ENCODE peak calls at places on chromosomes 3 and 15, in four cellular contexts. G, I, P and M are unnamed samples.

GRCh38 chr3:62558549-62559112 is 185.3 kb upstream of the FEZF2 start:
- DNase-seq in G (peak; percentile 7), P (peak; percentile 15), I (peak; percentile 36), M (peak; percentile 13)

GRCh38 chr3:71064976-71065763 is 518.4 kb downstream of the FOXP1 start:
- DNase-seq in P (peak; percentile 5), G (peak; percentile 45), I (no peak), M (peak; percentile 37)

GRCh38 chr15:48617619-48618018 is 27.9 kb downstream of the FBN1 start:
- DNase-seq in G (no peak), P (no peak), I (no peak), M (no peak)

GRCh38 chr3:188315563-188315962 is 161.6 kb downstream of the LPP start:
- DNase-seq in P (no peak), G (no peak), I (no peak), M (no peak)

GRCh38 chr15:76963596-76963995 is 31.3 kb upstream of the PSTPIP1 start:
- DNase-seq in I (no peak), G (peak; percentile 12), P (peak; percentile 25), M (no peak)

GRCh38 chr15:44222478-44222877 is 27.4 kb upstream of the FRMD5 start:
- DNase-seq in P (no peak), G (no peak), I (no peak), M (no peak)

GRCh38 chr15:64235552-64235951 is 72.7 kb upstream of the PPIB start:
- DNase-seq in G (no peak), I (no peak), P (no peak), M (no peak)

GRCh38 chr3:47590212-47590611 is 11.5 kb upstream of the CSPG5 start:
- DNase-seq in G (no peak), I (no peak), P (no peak), M (no peak)

GRCh38 chr3:119600732-119601131 is 3.0 kb downstream of the PLA1A start:
- DNase-seq in G (no peak), I (no peak), P (peak; percentile 12), M (no peak)

GRCh38 chr15:61908241-61908640 is 152.0 kb downstream of the VPS13C start:
- DNase-seq in P (no peak), G (no peak), I (no peak), M (no peak)

GRCh38 chr3:172203522-172204258 is 164.3 kb downstream of the FNDC3B start:
- DNase-seq in P (no peak), I (no peak), G (peak; percentile 98), M (peak; percentile 36)

DNA sequence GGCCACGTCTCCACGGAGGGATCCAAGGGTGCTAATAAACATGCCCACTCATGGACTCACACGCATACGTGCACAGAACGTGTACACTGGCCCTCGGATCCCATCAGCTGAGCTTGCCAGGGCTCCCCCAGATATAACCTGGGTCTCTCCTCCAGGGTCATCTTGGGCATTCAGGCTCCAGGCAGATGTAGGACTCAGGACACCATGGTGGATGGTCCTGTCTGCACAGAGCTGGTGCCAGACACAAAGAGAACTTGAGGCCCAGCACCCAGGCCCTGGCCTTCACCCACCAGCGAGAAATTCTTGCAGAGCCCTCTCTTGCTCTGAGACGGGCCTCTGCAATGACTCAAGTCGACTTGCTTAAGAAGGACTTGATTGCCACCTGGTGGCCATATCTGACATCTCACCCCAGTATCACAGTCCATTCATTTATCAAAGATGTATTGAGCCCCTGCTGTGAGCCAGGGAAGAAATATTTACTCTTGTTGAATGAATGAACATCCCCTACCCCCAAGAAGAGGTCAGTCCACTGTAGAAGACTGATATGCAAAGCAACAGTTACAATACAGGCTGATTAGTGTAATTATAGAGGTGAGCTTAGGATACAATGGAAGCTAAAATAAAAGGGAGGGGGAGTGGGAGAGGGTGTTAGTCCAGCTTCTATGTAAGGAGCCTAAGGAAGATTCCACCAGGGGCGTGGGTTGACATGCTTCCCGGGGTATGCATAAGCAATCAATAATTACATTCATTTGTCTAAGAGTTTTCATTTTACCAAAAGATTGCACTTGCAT is 34.2 kb upstream of the VPS8 start:
- DNase-seq in I (peak; percentile 57), G (peak; percentile 83), P (peak; percentile 82), M (peak; percentile 82)
- TF ChIP-seq RNF2 in I (no peak), G (no peak), P (no peak), M (no peak)

GRCh38 chr15:40323239-40323952 is at the start of gene INAFM2:
- DNase-seq in G (peak; percentile 89), P (peak; percentile 95), I (peak; percentile 92), M (peak; percentile 77)

GRCh38 chr15:40323953-40324937 is 753 bp downstream of the INAFM2 start:
- DNase-seq in G (no peak), P (peak; percentile 73), I (no peak), M (no peak)

GRCh38 chr15:40320409-40320808 is 3.1 kb upstream of the INAFM2 start:
- DNase-seq in P (no peak), I (no peak), G (peak; percentile 29), M (no peak)

GRCh38 chr15:40322531-40323238 is 807 bp upstream of the INAFM2 start:
- DNase-seq in G (peak; percentile 53), I (no peak), P (no peak), M (no peak)

DNA sequence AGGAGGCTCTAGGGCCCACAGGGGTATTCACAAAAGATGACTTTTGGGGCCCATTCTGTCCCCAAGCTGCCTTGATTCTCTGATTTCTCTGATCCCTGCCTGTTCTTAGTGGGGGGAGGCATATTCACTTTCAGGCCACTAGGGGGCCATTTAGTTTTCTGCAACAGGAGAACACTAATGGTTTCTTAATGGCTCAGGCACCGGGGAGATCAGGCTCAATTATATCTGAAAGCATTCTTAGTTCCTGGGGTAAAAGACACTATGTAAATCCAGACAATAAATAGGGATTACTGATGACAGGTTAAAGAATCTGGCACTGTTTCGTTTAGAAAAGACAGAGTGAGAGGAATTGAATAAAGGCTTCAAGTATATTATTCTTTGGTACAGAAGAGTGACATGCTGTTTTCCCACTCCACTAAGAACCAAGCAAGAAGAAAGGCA is 2.5 kb upstream of the INAFM2 start:
- DNase-seq in G (peak; percentile 66), P (peak; percentile 69), I (no peak), M (peak; percentile 72)
- TF ChIP-seq CHD2 in G (no peak), P (no peak), I (no peak), M (no peak)

GRCh38 chr3:101667331-101667730 is 9.6 kb downstream of the ZBTB11 start:
- DNase-seq in P (no peak), I (no peak), G (no peak), M (no peak)

GRCh38 chr3:101671014-101671413 is 5.9 kb downstream of the ZBTB11 start:
- DNase-seq in P (no peak), I (no peak), G (no peak), M (no peak)

GRCh38 chr3:101665357-101665756 is 11.6 kb downstream of the ZBTB11 start:
- DNase-seq in G (no peak), I (no peak), P (no peak), M (no peak)

GRCh38 chr3:101667844-101668243 is 9.1 kb downstream of the ZBTB11 start:
- DNase-seq in I (no peak), G (no peak), P (no peak), M (no peak)

DNA sequence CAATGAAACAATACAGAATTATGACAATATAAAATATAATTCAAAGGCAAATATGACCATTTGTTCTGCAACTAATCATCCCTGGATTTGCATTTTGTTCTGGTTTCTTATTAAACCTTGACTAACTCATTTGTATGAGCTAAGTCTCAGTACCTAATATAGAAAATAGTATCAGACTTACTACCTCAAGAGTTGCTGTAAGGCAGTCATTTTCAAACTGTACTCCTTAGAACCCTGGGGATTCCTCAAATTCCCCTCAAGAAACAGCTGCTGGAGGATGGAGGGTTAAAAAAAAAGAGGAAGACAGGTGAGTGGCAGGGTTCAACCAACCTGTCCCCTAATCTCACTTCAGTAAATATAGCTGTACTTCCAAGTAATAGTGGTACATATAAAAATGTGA is 11.1 kb downstream of the ZBTB11 start:
- DNase-seq in I (no peak), G (no peak), P (no peak), M (no peak)
- TF ChIP-seq RNF2 in I (no peak), G (no peak), P (no peak), M (no peak)

GRCh38 chr15:80618666-80619481 is 76.2 kb upstream of the ABHD17C start:
- DNase-seq in G (no peak), I (no peak), P (no peak), M (no peak)

GRCh38 chr15:80614711-80615360 is 80.3 kb upstream of the ABHD17C start:
- DNase-seq in P (no peak), G (no peak), I (no peak), M (no peak)

GRCh38 chr15:80615361-80615736 is 79.8 kb upstream of the ABHD17C start:
- DNase-seq in G (no peak), P (no peak), I (no peak), M (no peak)

GRCh38 chr15:80613762-80614365 is 81.2 kb upstream of the ABHD17C start:
- DNase-seq in I (no peak), G (no peak), P (no peak), M (no peak)

DNA sequence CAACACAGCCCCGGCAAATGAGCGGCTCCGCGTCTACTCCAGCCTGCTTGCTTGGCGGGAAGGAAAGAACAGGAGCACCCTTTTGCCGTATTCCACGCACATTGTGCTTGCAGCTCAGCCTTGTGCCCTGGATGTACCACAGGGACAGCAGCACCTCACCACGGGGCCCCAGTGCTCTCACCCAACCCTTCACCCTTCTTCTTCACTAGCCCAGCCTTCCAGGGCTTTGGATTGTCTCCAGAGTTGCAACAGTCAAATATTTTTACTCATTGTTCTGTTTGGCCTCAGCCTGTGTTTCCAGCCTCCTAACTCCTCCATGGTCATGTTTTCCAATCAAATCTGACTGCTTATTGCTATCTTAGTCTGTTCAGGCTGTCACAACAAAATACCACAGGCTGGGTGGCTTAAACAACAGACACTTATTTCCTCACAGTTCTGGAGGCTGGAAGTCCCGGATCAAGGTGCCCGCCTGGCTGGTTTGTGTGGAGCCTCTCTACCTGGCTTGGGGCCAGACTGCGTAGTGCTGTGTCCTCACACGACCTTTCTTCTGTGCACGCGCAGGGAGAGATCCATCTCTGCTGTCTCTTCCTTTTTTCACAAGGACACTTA is 79.2 kb upstream of the ABHD17C start:
- DNase-seq in I (no peak), P (no peak), G (peak; percentile 87), M (no peak)
- TF ChIP-seq CHD2 in I (no peak), P (no peak), G (no peak), M (no peak)

GRCh38 chr3:51332156-51332555 is 52.9 kb upstream of the MANF start:
- DNase-seq in I (no peak), G (no peak), P (no peak), M (no peak)

GRCh38 chr3:51338632-51339031 is 46.5 kb upstream of the MANF start:
- DNase-seq in P (no peak), G (no peak), I (no peak), M (no peak)

GRCh38 chr3:51337666-51338065 is 47.4 kb upstream of the MANF start:
- DNase-seq in P (no peak), I (no peak), G (no peak), M (no peak)

GRCh38 chr3:51333021-51333420 is 52.1 kb upstream of the MANF start:
- DNase-seq in P (no peak), G (no peak), I (no peak), M (no peak)

DNA sequence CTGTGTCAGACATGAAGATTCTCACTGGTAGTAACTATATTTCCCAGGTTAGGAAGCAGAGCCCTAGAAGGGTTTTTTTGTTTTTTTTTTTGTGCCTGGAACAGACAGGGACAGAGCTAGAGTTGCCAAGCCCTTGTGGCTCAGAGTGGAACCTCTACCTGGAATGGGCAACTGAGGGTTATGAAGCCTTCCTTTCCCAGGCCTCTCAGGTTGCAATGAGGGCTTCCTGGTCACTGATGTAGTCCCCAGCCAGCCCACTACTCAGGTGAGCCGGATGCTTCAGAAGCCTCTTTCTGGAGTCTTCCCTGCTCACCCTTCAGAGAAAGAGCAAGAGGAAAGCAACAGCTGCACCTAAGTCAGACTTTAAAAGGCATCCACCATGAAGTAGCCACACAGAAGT is 48.8 kb upstream of the MANF start:
- DNase-seq in G (no peak), P (no peak), I (no peak), M (no peak)
- TF ChIP-seq RNF2 in G (no peak), P (no peak), I (no peak), M (no peak)